ENCODE peak calls at places on chromosomes 7 and 10, in nine cellular contexts. P is H54; L is chondrocyte; Y is EH; Q is substantia nigra; T is activated T-cell treated with anti-CD3 and anti-CD28 coated beads, Interleukin-2, amount 50 U/mL, for 4 hours; D is NCI-H2081; N is amniotic stem cell; O is activated CD4-positive, CD25-positive, alpha-beta regulatory T cell treated with anti-CD3 and anti-CD28 coated beads, Interleukin-2, amount 50 U/mL, for 72 hours. F is an unnamed sample.

GRCh38 chr10:106540606-106541005 is 623.9 kb downstream of the SORCS1 start:
- DNase-seq in N (no peak), D (no peak), T (no peak), Q (no peak), L (no peak), Y (peak), O (no peak), P (no peak), F (no peak)

GRCh38 chr7:22860784-22861482 is 38.3 kb upstream of the TOMM7 start:
- DNase-seq in D (no peak), L (no peak), T (no peak), Y (no peak), Q (no peak), N (no peak), O (no peak), P (no peak), F (no peak)

GRCh38 chr7:116706668-116707126 is 34.7 kb downstream of the MET start:
- DNase-seq in D (peak), Q (no peak), O (no peak), Y (peak), P (no peak), T (no peak), N (peak), L (no peak), F (no peak)

GRCh38 chr10:16316733-16317132 is 120.1 kb upstream of the PTER start:
- DNase-seq in T (no peak), O (no peak), L (no peak), P (no peak), N (no peak), Q (no peak), D (no peak), Y (no peak), F (no peak)

GRCh38 chr7:130141161-130141857 is 63.9 kb downstream of the TMEM209 start:
- DNase-seq in P (no peak), L (no peak), D (no peak), Y (peak), Q (peak), N (no peak), T (no peak), O (no peak), F (peak)

GRCh38 chr10:132436861-132437410 is 39.9 kb downstream of the PWWP2B start:
- DNase-seq in Y (no peak), P (no peak), T (no peak), L (no peak), N (no peak), O (no peak), Q (no peak), D (no peak), F (no peak)

GRCh38 chr7:141071260-141071854 is 2.5 kb upstream of the TMEM178B start:
- DNase-seq in L (no peak), O (peak), P (peak), N (no peak), D (peak), Q (no peak), T (peak), Y (peak), F (no peak)

GRCh38 chr7:74207586-74207985 is 2.2 kb upstream of the LAT2 start:
- DNase-seq in T (no peak), L (peak), D (no peak), P (no peak), Q (no peak), Y (no peak), N (no peak), O (no peak), F (no peak)

GRCh38 chr7:103657474-103657894 is 211.5 kb upstream of the SLC26A5 start:
- DNase-seq in P (no peak), D (no peak), O (no peak), L (no peak), Q (no peak), Y (no peak), N (no peak), T (no peak), F (no peak)

F was measured in smooth muscle cell of the brain vasculature.